ENCODE peak calls at places on chromosomes 5 and 9, in four cellular contexts. One of them, this sample, is unnamed.

GRCh38 chr5:142357469-142358090 is 32.8 kb upstream of the SPRY4 start:
- DNase-seq in pancreas: no peak
- DNase-seq in GM04504: no peak
- DNase-seq in endodermal cell: peak
- DNase-seq in this sample: no peak

GRCh38 chr9:128706671-128707381 is 4.5 kb downstream of the PKN3 start:
- DNase-seq in pancreas: no peak
- DNase-seq in GM04504: no peak
- DNase-seq in endodermal cell: peak
- DNase-seq in this sample: no peak

GRCh38 chr9:90826326-90827020 is 24.9 kb downstream of the SYK start:
- DNase-seq in pancreas: no peak
- DNase-seq in GM04504: no peak
- DNase-seq in endodermal cell: no peak
- DNase-seq in this sample: no peak

GRCh38 chr5:17316973-17317459 is 99.6 kb downstream of the BASP1 start:
- DNase-seq in pancreas: no peak
- DNase-seq in GM04504: no peak
- DNase-seq in endodermal cell: no peak
- DNase-seq in this sample: no peak

GRCh38 chr9:120528834-120529233 is 51.1 kb downstream of the CDK5RAP2 start:
- DNase-seq in pancreas: no peak
- DNase-seq in GM04504: no peak
- DNase-seq in endodermal cell: peak
- DNase-seq in this sample: no peak

GRCh38 chr9:26746357-26747072 is 146.1 kb downstream of the CAAP1 start:
- DNase-seq in pancreas: no peak
- DNase-seq in GM04504: no peak
- DNase-seq in endodermal cell: peak
- DNase-seq in this sample: no peak

GRCh38 chr9:99003308-99003707 is 59.6 kb downstream of the COL15A1 start:
- DNase-seq in pancreas: no peak
- DNase-seq in GM04504: no peak
- DNase-seq in endodermal cell: peak
- DNase-seq in this sample: no peak

GRCh38 chr9:96150324-96151023 is 151.5 kb downstream of the HSD17B3 start:
- DNase-seq in pancreas: no peak
- DNase-seq in GM04504: no peak
- DNase-seq in endodermal cell: no peak
- DNase-seq in this sample: no peak

GRCh38 chr9:107043886-107044285 is 180.9 kb downstream of the ZNF462 start:
- DNase-seq in pancreas: no peak
- DNase-seq in GM04504: no peak
- DNase-seq in endodermal cell: peak
- DNase-seq in this sample: no peak

GRCh38 chr9:96140401-96141180 is 161.4 kb downstream of the HSD17B3 start:
- DNase-seq in pancreas: no peak
- DNase-seq in GM04504: no peak
- DNase-seq in endodermal cell: peak
- DNase-seq in this sample: no peak

GRCh38 chr9:111916234-111916645 is 19.6 kb downstream of the UGCG start:
- DNase-seq in pancreas: no peak
- DNase-seq in GM04504: no peak
- DNase-seq in endodermal cell: no peak
- DNase-seq in this sample: no peak

GRCh38 chr9:89477811-89478583 is 19.9 kb downstream of the SEMA4D start:
- DNase-seq in pancreas: peak
- DNase-seq in GM04504: no peak
- DNase-seq in endodermal cell: no peak
- DNase-seq in this sample: peak

GRCh38 chr5:65986050-65986451 is 59.7 kb downstream of the ERBIN start:
- DNase-seq in pancreas: no peak
- DNase-seq in GM04504: peak
- DNase-seq in endodermal cell: no peak
- DNase-seq in this sample: peak

GRCh38 chr5:175746851-175747250 is 89.0 kb downstream of the HRH2 start:
- DNase-seq in pancreas: no peak
- DNase-seq in GM04504: no peak
- DNase-seq in endodermal cell: peak
- DNase-seq in this sample: no peak

GRCh38 chr9:98199388-98200033 is 7.1 kb upstream of the CORO2A start:
- DNase-seq in pancreas: no peak
- DNase-seq in GM04504: no peak
- DNase-seq in endodermal cell: no peak
- DNase-seq in this sample: no peak

GRCh38 chr5:68587181-68587580 is 371.6 kb downstream of the PIK3R1 start:
- DNase-seq in pancreas: no peak
- DNase-seq in GM04504: peak
- DNase-seq in endodermal cell: no peak
- DNase-seq in this sample: no peak

GRCh38 chr5:10334830-10335229 is 18.7 kb upstream of the MARCHF6 start:
- DNase-seq in pancreas: no peak
- DNase-seq in GM04504: no peak
- DNase-seq in endodermal cell: peak
- DNase-seq in this sample: no peak

GRCh38 chr9:136786451-136786850 is 4.7 kb upstream of the TMEM141 start:
- DNase-seq in pancreas: no peak
- DNase-seq in GM04504: no peak
- DNase-seq in endodermal cell: no peak
- DNase-seq in this sample: no peak

GRCh38 chr9:18473551-18474279 is at the start of gene ADAMTSL1:
- DNase-seq in pancreas: peak
- DNase-seq in GM04504: no peak
- DNase-seq in endodermal cell: peak
- DNase-seq in this sample: no peak

GRCh38 chr5:92508271-92508670 is 1072.7 kb downstream of the NR2F1-AS1 start:
- DNase-seq in pancreas: no peak
- DNase-seq in GM04504: no peak
- DNase-seq in endodermal cell: no peak
- DNase-seq in this sample: no peak

GRCh38 chr5:10902145-10902544 is 141.1 kb upstream of the DAP start:
- DNase-seq in pancreas: no peak
- DNase-seq in GM04504: no peak
- DNase-seq in endodermal cell: no peak
- DNase-seq in this sample: no peak

GRCh38 chr9:97874617-97875016 is 21.6 kb downstream of the FOXE1 start:
- DNase-seq in pancreas: no peak
- DNase-seq in GM04504: no peak
- DNase-seq in endodermal cell: no peak
- DNase-seq in this sample: no peak

GRCh38 chr9:93035821-93036351 is 22.6 kb upstream of the SUSD3 start:
- DNase-seq in pancreas: no peak
- DNase-seq in GM04504: no peak
- DNase-seq in endodermal cell: no peak
- DNase-seq in this sample: no peak

GRCh38 chr5:42691413-42691861 is 65.2 kb upstream of the CCDC152 start:
- DNase-seq in pancreas: no peak
- DNase-seq in GM04504: no peak
- DNase-seq in endodermal cell: no peak
- DNase-seq in this sample: no peak

GRCh38 chr5:14326035-14326909 is 183.1 kb downstream of the TRIO start:
- DNase-seq in pancreas: peak
- DNase-seq in GM04504: no peak
- DNase-seq in endodermal cell: peak
- DNase-seq in this sample: no peak

GRCh38 chr9:91178281-91179236 is 183.2 kb downstream of the AUH start:
- DNase-seq in pancreas: no peak
- DNase-seq in GM04504: no peak
- DNase-seq in endodermal cell: no peak
- DNase-seq in this sample: no peak

GRCh38 chr9:1055156-1055555 is 5.0 kb downstream of the DMRT2 start:
- DNase-seq in pancreas: no peak
- DNase-seq in GM04504: no peak
- DNase-seq in endodermal cell: no peak
- DNase-seq in this sample: no peak

GRCh38 chr9:83432104-83432627 is 106.0 kb downstream of the FRMD3 start:
- DNase-seq in pancreas: peak
- DNase-seq in GM04504: peak
- DNase-seq in endodermal cell: peak
- DNase-seq in this sample: no peak

GRCh38 chr5:58459276-58459859 is 518 bp downstream of the PLK2 start:
- DNase-seq in pancreas: no peak
- DNase-seq in GM04504: no peak
- DNase-seq in endodermal cell: peak
- DNase-seq in this sample: no peak

GRCh38 chr9:95048225-95049087 is 269.1 kb downstream of the FANCC start:
- DNase-seq in pancreas: peak
- DNase-seq in GM04504: no peak
- DNase-seq in endodermal cell: peak
- DNase-seq in this sample: no peak

This sample was measured in HFF-Myc.